ENCODE peak calls at places on chromosomes 12 and 14, in six cellular contexts. W is body of pancreas, U is esophagus squamous epithelium, X is endothelial cell of umbilical vein, O is uterus, P is IMR-90. D is an unnamed sample. For H3K4me1, the result is how much of the 10 kb centered on the place peaks cover.

GRCh38 chr14:70804556-70805162 is 4.7 kb downstream of the MAP3K9 start:
- DNase-seq in W (no peak), U (no peak), X (no peak), O (no peak), P (peak), D (no peak)

GRCh38 chr14:67416085-67416484 is 4.1 kb upstream of the PLEK2 start:
- DNase-seq in W (peak), U (no peak), X (no peak), O (no peak), P (no peak), D (no peak)

GRCh38 chr14:37655418-37655817 is 60.0 kb downstream of the TTC6 start:
- DNase-seq in W (no peak), U (no peak), X (no peak), O (no peak), P (peak), D (no peak)

GRCh38 chr12:22657538-22657937 is 32.6 kb downstream of the ETNK1 start:
- DNase-seq in W (no peak), U (no peak), X (no peak), O (no peak), P (peak), D (no peak)

GRCh38 chr14:57085043-57085442 is 183.7 kb downstream of the EXOC5 start:
- DNase-seq in W (no peak), U (no peak), X (no peak), O (no peak), P (no peak), D (no peak)

GRCh38 chr12:44379827-44380226 is 496.3 kb downstream of the NELL2 start:
- DNase-seq in W (no peak), U (no peak), X (no peak), O (no peak), P (no peak), D (no peak)

GRCh38 chr12:85804663-85805062 is 31.5 kb downstream of the RASSF9 start:
- DNase-seq in W (no peak), U (no peak), X (no peak), O (no peak), P (no peak), D (no peak)

GRCh38 chr12:21983102-21983501 is 41.9 kb upstream of the ABCC9 start:
- DNase-seq in W (no peak), U (no peak), X (no peak), O (no peak), P (peak), D (no peak)

GRCh38 chr14:33646692-33647260 is 304.1 kb downstream of the EGLN3 start:
- DNase-seq in W (no peak), U (no peak), X (peak), O (no peak), P (peak), D (no peak)

DNA sequence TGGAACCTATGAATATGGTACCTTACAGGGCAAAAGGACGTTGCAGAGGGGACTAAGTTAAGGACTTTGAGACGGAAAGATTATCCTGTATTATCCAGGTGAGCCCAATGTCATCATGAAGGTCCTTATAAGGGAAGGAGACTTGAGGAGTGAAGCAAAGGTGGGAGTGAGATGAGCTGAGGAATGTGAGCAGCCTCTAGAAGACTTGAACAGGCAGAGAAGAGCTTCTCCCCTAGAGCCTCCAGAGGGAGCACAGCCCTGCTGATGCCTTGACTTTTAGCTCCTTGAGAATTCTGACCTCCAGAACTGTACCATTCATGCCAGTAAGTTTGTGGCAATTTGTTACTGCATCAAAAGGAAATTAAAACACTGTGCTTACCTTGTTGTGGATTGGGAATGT is 41.8 kb upstream of the DCD start:
- DNase-seq in W (no peak), U (no peak), X (no peak), O (no peak), P (no peak), D (no peak)
- TF ChIP-seq CTCF in W (no peak), U (no peak), X (no peak), O (no peak), P (no peak), D (no peak)

DNA sequence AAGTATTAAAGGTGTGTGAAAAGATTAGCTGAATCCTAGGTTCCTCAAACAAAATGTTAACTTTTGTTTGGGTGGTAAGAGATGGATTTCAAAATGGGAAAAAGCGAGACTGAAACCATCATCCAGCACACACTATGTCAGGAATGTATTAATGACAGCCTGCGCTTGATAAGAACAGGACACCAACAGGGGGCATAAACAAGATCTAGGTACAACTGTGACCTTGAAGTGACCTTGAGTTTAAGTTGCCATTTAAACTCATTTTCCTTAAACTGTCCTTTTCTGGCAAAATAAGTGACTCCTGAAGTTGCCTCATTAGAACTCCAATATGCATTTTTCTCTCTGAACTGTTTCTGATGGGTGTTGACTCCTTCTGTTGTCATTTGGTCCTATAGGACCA is 17.1 kb downstream of the PRKCH start:
- DNase-seq in W (no peak), U (no peak), X (peak), O (no peak), P (no peak), D (no peak)
- H3K4me3 ChIP-seq in W (no peak), U (no peak), X (no peak), O (no peak), P (no peak), D (no peak)

GRCh38 chr14:104797112-104798044 is 1.8 kb upstream of the AKT1 start:
- DNase-seq in W (peak), U (no peak), X (no peak), O (no peak), P (no peak), D (no peak)
- H3K4me1 ChIP-seq in W (half or more), U (half or more), X (under half), O (under half), P (under half), D (under half)

GRCh38 chr14:92597873-92598548 is 84.4 kb downstream of the RIN3 start:
- DNase-seq in W (no peak), U (no peak), X (no peak), O (no peak), P (no peak), D (no peak)

GRCh38 chr14:92598549-92598905 is 84.9 kb downstream of the RIN3 start:
- DNase-seq in W (no peak), U (no peak), X (no peak), O (no peak), P (no peak), D (no peak)

GRCh38 chr14:92595267-92595666 is 81.7 kb downstream of the RIN3 start:
- DNase-seq in W (no peak), U (no peak), X (no peak), O (no peak), P (no peak), D (no peak)

GRCh38 chr14:92599786-92600185 is 86.2 kb downstream of the RIN3 start:
- DNase-seq in W (no peak), U (no peak), X (no peak), O (no peak), P (peak), D (no peak)

DNA sequence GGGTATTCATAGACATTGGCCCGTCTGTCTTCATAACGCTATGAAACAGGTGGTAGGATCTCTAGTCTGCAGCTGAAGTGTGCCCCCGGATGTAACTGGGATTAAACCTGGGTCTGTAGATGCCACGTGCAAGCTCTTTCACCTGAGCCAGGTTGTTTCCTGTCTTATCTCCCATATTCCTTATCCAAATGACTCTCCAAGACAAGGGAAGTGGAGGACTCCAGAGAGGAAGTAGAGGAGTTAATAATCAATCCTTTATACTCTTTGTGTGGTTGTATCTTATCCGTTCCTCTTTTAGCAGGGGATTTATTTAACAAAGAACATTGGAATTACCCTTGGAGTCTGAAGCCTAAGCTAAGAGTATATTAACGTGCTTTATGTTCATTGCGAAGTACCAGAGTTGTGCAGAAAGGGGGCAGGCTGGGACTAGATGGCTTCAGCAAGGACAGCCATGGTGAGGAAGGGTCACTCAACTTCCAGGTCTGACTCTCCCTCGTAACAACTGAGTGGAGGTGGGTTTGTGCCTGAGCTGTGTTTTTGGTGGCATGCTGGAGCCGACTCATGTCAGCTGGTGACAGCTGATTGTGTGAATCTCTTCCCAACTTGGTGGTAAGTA is 82.9 kb downstream of the RIN3 start:
- DNase-seq in W (no peak), U (no peak), X (no peak), O (no peak), P (no peak), D (no peak)
- TF ChIP-seq CTCF in W (no peak), U (no peak), X (no peak), O (no peak), P (no peak), D (no peak)

DNA sequence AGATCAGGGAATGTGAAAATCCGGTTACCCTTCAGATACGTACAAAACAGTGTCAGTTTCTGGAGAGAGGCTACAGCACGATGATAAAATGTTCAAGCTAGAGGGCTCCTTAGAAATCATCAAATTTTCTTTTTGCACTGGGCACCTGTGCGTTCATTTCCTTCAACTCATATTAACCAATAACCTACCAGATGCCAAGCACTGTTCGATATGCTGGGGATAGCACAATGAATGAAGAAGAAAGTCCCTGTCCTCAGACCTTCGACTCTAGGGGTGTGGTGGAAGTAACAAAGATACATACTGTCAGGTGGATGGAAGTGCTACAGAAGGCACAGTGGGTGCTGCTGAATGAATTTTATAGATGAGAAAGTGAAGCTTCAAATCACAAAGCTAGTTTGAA is 172.3 kb downstream of the FOXN3 start:
- DNase-seq in W (no peak), U (no peak), X (no peak), O (no peak), P (no peak), D (no peak)
- H3K4me3 ChIP-seq in W (no peak), U (no peak), X (no peak), O (no peak), P (no peak), D (no peak)

DNA sequence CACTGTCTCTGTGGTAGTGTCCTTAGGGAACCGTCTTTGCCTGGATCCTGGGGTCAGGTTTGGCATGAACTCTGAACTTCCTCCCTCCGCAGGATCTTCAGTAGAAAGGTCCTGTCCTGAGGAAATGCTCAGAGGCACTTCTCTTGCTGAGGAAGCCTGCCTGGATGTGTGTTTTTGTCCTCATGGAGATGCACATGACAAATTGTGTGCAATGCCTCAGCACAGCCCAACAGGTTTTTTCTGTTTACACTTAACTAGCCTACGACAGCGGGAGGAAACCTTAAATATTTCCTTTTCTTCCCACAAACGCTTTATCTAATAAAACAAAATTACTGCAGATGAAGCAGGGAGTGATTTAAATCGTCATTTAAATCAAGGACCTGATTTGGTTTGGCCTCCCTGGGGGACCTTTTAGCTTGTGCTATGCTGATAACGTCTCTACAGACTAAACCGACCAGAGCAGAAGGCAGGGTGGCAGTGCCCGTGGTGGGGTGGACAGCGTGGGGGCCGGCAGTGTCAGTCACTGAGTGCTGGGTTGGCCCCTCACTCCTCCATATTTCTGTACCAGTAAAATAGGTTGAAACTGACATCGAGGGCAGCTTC is 18.5 kb downstream of the FBXL14 start:
- DNase-seq in W (peak), U (no peak), X (no peak), O (peak), P (peak), D (no peak)
- H3K4me1 ChIP-seq in W (under half), U (under half), X (under half), O (under half), P (under half), D (under half)

DNA sequence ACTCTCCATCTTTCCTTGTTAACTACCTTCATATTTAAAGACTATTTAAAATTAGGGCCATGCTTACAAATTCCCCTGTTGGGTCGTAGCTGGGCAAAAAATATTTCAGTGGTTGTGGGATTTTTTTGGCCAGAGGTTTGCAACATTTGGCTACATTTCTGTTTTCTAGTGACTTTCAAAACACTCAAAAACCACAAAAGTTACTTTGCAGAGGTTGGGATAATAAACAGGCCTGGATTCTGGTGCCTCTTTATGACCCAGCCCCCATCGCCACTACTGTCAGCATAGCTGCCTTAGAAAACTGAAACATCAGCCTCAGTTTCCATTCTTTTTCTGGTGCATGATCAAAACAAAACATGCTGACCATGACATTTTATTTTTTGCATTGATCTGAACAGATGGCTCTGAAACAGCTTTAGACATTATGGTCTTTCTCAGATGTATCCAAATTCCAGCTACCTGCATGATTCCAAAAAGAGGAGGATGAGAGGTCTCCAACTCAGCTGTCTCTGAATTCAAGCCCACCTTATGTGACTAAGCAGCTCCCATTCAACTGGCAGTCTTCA is 5.2 kb downstream of the DPF3 start:
- DNase-seq in W (no peak), U (no peak), X (no peak), O (no peak), P (peak), D (no peak)
- TF ChIP-seq CTCF in W (no peak), U (no peak), X (no peak), O (no peak), P (no peak), D (no peak)

DNA sequence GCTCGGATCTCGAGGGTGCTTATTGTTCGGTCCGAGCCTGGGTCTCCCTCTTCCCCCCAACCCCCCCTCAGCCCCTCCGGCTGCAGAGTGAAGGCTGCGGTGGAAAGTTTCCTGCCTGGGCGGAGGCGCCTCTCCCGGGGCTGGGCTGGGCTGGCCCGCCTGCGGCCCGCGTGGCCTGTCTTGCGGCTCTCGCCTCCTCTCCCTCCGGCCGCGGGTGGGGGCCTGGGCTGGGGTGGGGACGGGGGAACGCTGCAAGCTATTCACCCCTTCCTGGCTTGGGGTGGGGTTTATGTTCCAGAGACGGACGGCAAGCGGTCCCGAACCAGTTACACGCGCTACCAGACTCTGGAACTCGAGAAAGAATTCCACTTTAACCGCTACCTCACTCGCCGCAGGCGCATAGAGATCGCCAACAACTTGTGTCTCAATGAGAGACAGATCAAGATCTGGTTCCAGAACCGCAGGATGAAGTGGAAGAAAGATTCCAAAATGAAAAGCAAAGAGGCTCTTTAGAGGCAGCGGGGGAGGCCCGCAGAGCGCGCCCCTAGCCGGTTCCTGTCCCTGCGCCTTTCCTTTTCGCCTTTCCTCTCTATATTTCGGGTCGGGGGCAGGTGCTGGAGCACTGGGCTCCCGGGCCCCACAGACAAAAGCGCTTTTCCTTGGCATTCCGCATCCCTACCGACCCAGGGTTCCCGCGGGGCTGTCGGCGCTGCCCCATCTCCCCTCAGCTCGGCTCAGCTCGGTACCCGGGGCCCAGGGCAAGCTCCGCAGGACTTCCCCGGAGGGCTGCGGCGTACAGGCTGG is 1.3 kb downstream of the HOXC5 start:
- DNase-seq in W (no peak), U (no peak), X (no peak), O (no peak), P (no peak), D (no peak)
- H3K4me3 ChIP-seq in W (no peak), U (peak), X (no peak), O (peak), P (no peak), D (peak)